ENCODE peak calls at places on chromosomes 13 and 19, in eight cellular contexts. One of them, this sample, is unnamed.

GRCh38 chr19:2775556-2776430 is 7.3 kb downstream of the SGTA start:
- DNase-seq in astrocyte of the hippocampus: peak; percentile 69
- DNase-seq in NCI-H1417: no peak
- DNase-seq in fibroblast of the conjunctiva: no peak
- DNase-seq in T-cell: peak; percentile 60
- DNase-seq in activated CD4-positive, CD25-positive, alpha-beta regulatory T cell: peak; percentile 37
- DNase-seq in BJ: no peak
- DNase-seq in stimulated activated CD4-positive, alpha-beta T cell treated with anti-CD3 and anti-CD28 coated beads, Interleukin-15, amount 100 ng/mL, for 1 hour: peak; percentile 16
- DNase-seq in this sample: no peak

GRCh38 chr13:52833261-52833660 is 15.2 kb downstream of the PCDH8 start:
- DNase-seq in astrocyte of the hippocampus: peak; percentile 67
- DNase-seq in NCI-H1417: no peak
- DNase-seq in fibroblast of the conjunctiva: no peak
- DNase-seq in T-cell: no peak
- DNase-seq in activated CD4-positive, CD25-positive, alpha-beta regulatory T cell: no peak
- DNase-seq in BJ: no peak
- DNase-seq in stimulated activated CD4-positive, alpha-beta T cell treated with anti-CD3 and anti-CD28 coated beads, Interleukin-15, amount 100 ng/mL, for 1 hour: no peak
- DNase-seq in this sample: no peak

GRCh38 chr13:52975969-52976368 is 52.6 kb upstream of the OLFM4 start:
- DNase-seq in astrocyte of the hippocampus: no peak
- DNase-seq in NCI-H1417: peak; percentile 71
- DNase-seq in fibroblast of the conjunctiva: no peak
- DNase-seq in T-cell: no peak
- DNase-seq in activated CD4-positive, CD25-positive, alpha-beta regulatory T cell: no peak
- DNase-seq in BJ: no peak
- DNase-seq in stimulated activated CD4-positive, alpha-beta T cell treated with anti-CD3 and anti-CD28 coated beads, Interleukin-15, amount 100 ng/mL, for 1 hour: no peak
- DNase-seq in this sample: no peak

GRCh38 chr13:73741111-73741510 is 393.1 kb downstream of the KLF12 start:
- DNase-seq in astrocyte of the hippocampus: no peak
- DNase-seq in NCI-H1417: no peak
- DNase-seq in fibroblast of the conjunctiva: no peak
- DNase-seq in T-cell: no peak
- DNase-seq in activated CD4-positive, CD25-positive, alpha-beta regulatory T cell: no peak
- DNase-seq in BJ: no peak
- DNase-seq in stimulated activated CD4-positive, alpha-beta T cell treated with anti-CD3 and anti-CD28 coated beads, Interleukin-15, amount 100 ng/mL, for 1 hour: no peak
- DNase-seq in this sample: no peak

GRCh38 chr19:29622191-29623070 is 16.3 kb downstream of the POP4 start:
- DNase-seq in astrocyte of the hippocampus: peak; percentile 71
- DNase-seq in NCI-H1417: peak; percentile 4
- DNase-seq in fibroblast of the conjunctiva: no peak
- DNase-seq in T-cell: peak; percentile 3
- DNase-seq in activated CD4-positive, CD25-positive, alpha-beta regulatory T cell: no peak
- DNase-seq in BJ: no peak
- DNase-seq in stimulated activated CD4-positive, alpha-beta T cell treated with anti-CD3 and anti-CD28 coated beads, Interleukin-15, amount 100 ng/mL, for 1 hour: no peak
- DNase-seq in this sample: no peak

GRCh38 chr13:106373989-106374572 is 161.4 kb downstream of the EFNB2 start:
- DNase-seq in astrocyte of the hippocampus: peak; percentile 49
- DNase-seq in NCI-H1417: no peak
- DNase-seq in fibroblast of the conjunctiva: peak; percentile 36
- DNase-seq in T-cell: no peak
- DNase-seq in activated CD4-positive, CD25-positive, alpha-beta regulatory T cell: no peak
- DNase-seq in BJ: no peak
- DNase-seq in stimulated activated CD4-positive, alpha-beta T cell treated with anti-CD3 and anti-CD28 coated beads, Interleukin-15, amount 100 ng/mL, for 1 hour: no peak
- DNase-seq in this sample: no peak

GRCh38 chr13:39036212-39036611 is 1.7 kb downstream of the PROSER1 start:
- DNase-seq in astrocyte of the hippocampus: peak; percentile 36
- DNase-seq in NCI-H1417: peak; percentile 48
- DNase-seq in fibroblast of the conjunctiva: peak; percentile 10
- DNase-seq in T-cell: no peak
- DNase-seq in activated CD4-positive, CD25-positive, alpha-beta regulatory T cell: no peak
- DNase-seq in BJ: no peak
- DNase-seq in stimulated activated CD4-positive, alpha-beta T cell treated with anti-CD3 and anti-CD28 coated beads, Interleukin-15, amount 100 ng/mL, for 1 hour: no peak
- DNase-seq in this sample: no peak

GRCh38 chr13:48950507-48950886 is 25.2 kb upstream of the FNDC3A start:
- DNase-seq in astrocyte of the hippocampus: peak; percentile 15
- DNase-seq in NCI-H1417: no peak
- DNase-seq in fibroblast of the conjunctiva: peak; percentile 60
- DNase-seq in T-cell: no peak
- DNase-seq in activated CD4-positive, CD25-positive, alpha-beta regulatory T cell: no peak
- DNase-seq in BJ: peak; percentile 7
- DNase-seq in stimulated activated CD4-positive, alpha-beta T cell treated with anti-CD3 and anti-CD28 coated beads, Interleukin-15, amount 100 ng/mL, for 1 hour: no peak
- DNase-seq in this sample: no peak

GRCh38 chr13:91520952-91521351 is 122.5 kb downstream of the GPC5 start:
- DNase-seq in astrocyte of the hippocampus: no peak
- DNase-seq in NCI-H1417: peak; percentile 86
- DNase-seq in fibroblast of the conjunctiva: no peak
- DNase-seq in T-cell: no peak
- DNase-seq in activated CD4-positive, CD25-positive, alpha-beta regulatory T cell: no peak
- DNase-seq in BJ: no peak
- DNase-seq in stimulated activated CD4-positive, alpha-beta T cell treated with anti-CD3 and anti-CD28 coated beads, Interleukin-15, amount 100 ng/mL, for 1 hour: no peak
- DNase-seq in this sample: no peak

GRCh38 chr19:7658219-7658686 is 10.6 kb upstream of the RETN start:
- DNase-seq in astrocyte of the hippocampus: no peak
- DNase-seq in NCI-H1417: peak; percentile 76
- DNase-seq in fibroblast of the conjunctiva: no peak
- DNase-seq in T-cell: peak; percentile 32
- DNase-seq in activated CD4-positive, CD25-positive, alpha-beta regulatory T cell: no peak
- DNase-seq in BJ: no peak
- DNase-seq in stimulated activated CD4-positive, alpha-beta T cell treated with anti-CD3 and anti-CD28 coated beads, Interleukin-15, amount 100 ng/mL, for 1 hour: no peak
- DNase-seq in this sample: no peak

GRCh38 chr19:19276386-19276785 is 3.3 kb upstream of the TM6SF2 start:
- DNase-seq in astrocyte of the hippocampus: peak; percentile 81
- DNase-seq in NCI-H1417: no peak
- DNase-seq in fibroblast of the conjunctiva: no peak
- DNase-seq in T-cell: no peak
- DNase-seq in activated CD4-positive, CD25-positive, alpha-beta regulatory T cell: no peak
- DNase-seq in BJ: peak; percentile 18
- DNase-seq in stimulated activated CD4-positive, alpha-beta T cell treated with anti-CD3 and anti-CD28 coated beads, Interleukin-15, amount 100 ng/mL, for 1 hour: no peak
- DNase-seq in this sample: no peak

GRCh38 chr13:77480071-77480470 is 55.4 kb upstream of the SCEL start:
- DNase-seq in astrocyte of the hippocampus: no peak
- DNase-seq in NCI-H1417: peak; percentile 69
- DNase-seq in fibroblast of the conjunctiva: no peak
- DNase-seq in T-cell: no peak
- DNase-seq in activated CD4-positive, CD25-positive, alpha-beta regulatory T cell: no peak
- DNase-seq in BJ: no peak
- DNase-seq in stimulated activated CD4-positive, alpha-beta T cell treated with anti-CD3 and anti-CD28 coated beads, Interleukin-15, amount 100 ng/mL, for 1 hour: no peak
- DNase-seq in this sample: no peak